ENCODE peak calls at places on chromosomes 3 and 15, in five cellular contexts. One of them, this sample, is unnamed.
A peak's percentile ranks its signal among the peaks of the same experiment; 100 is the strongest.

GRCh38 chr3:124558898-124559649 is 171.2 kb upstream of the UMPS start:
- DNase-seq in omental fat pad: peak; percentile 63
- DNase-seq in fibroblast of pulmonary artery: peak; percentile 97
- DNase-seq in mucosa of descending colon: peak; percentile 75
- DNase-seq in HFFc6: peak; percentile 91
- DNase-seq in this sample: peak; percentile 86

GRCh38 chr3:126129408-126129891 is 45.5 kb upstream of the SLC41A3 start:
- DNase-seq in fibroblast of pulmonary artery: peak; percentile 28
- DNase-seq in HFFc6: peak; percentile 38
- DNase-seq in mucosa of descending colon: peak; percentile 43
- DNase-seq in omental fat pad: peak; percentile 18
- DNase-seq in this sample: no peak

GRCh38 chr3:151863611-151864010 is 9.8 kb upstream of the SUCNR1 start:
- DNase-seq in HFFc6: no peak
- DNase-seq in mucosa of descending colon: no peak
- DNase-seq in omental fat pad: no peak
- DNase-seq in fibroblast of pulmonary artery: peak; percentile 52
- DNase-seq in this sample: no peak

GRCh38 chr3:178300441-178300959 is 235.7 kb upstream of the KCNMB2 start:
- DNase-seq in fibroblast of pulmonary artery: no peak
- DNase-seq in omental fat pad: no peak
- DNase-seq in HFFc6: no peak
- DNase-seq in mucosa of descending colon: no peak
- DNase-seq in this sample: no peak

GRCh38 chr3:184175506-184175905 is 851 bp downstream of the AP2M1 start:
- DNase-seq in fibroblast of pulmonary artery: no peak
- DNase-seq in omental fat pad: no peak
- DNase-seq in HFFc6: no peak
- DNase-seq in mucosa of descending colon: no peak
- DNase-seq in this sample: no peak

GRCh38 chr3:191889781-191890180 is 428.8 kb downstream of the PYDC2 start:
- DNase-seq in HFFc6: peak; percentile 47
- DNase-seq in fibroblast of pulmonary artery: no peak
- DNase-seq in omental fat pad: no peak
- DNase-seq in mucosa of descending colon: no peak
- DNase-seq in this sample: no peak

GRCh38 chr3:115518100-115518852 is 105.0 kb upstream of the GAP43 start:
- DNase-seq in HFFc6: peak; percentile 13
- DNase-seq in fibroblast of pulmonary artery: peak; percentile 82
- DNase-seq in mucosa of descending colon: no peak
- DNase-seq in omental fat pad: peak; percentile 33
- DNase-seq in this sample: peak; percentile 22

GRCh38 chr3:81864273-81864672 is 102.8 kb upstream of the GBE1 start:
- DNase-seq in omental fat pad: no peak
- DNase-seq in HFFc6: no peak
- DNase-seq in mucosa of descending colon: no peak
- DNase-seq in fibroblast of pulmonary artery: peak; percentile 15
- DNase-seq in this sample: no peak

GRCh38 chr3:118077332-118077731 is 957.3 kb downstream of the IGSF11 start:
- DNase-seq in HFFc6: no peak
- DNase-seq in mucosa of descending colon: no peak
- DNase-seq in omental fat pad: no peak
- DNase-seq in fibroblast of pulmonary artery: no peak
- DNase-seq in this sample: no peak

GRCh38 chr3:189954733-189955665 is 165.7 kb downstream of the P3H2 start:
- DNase-seq in mucosa of descending colon: no peak
- DNase-seq in fibroblast of pulmonary artery: peak; percentile 60
- DNase-seq in HFFc6: no peak
- DNase-seq in omental fat pad: no peak
- DNase-seq in this sample: no peak

GRCh38 chr15:71125831-71126453 is 10.7 kb downstream of the THSD4 start:
- DNase-seq in HFFc6: no peak
- DNase-seq in mucosa of descending colon: no peak
- DNase-seq in omental fat pad: no peak
- DNase-seq in fibroblast of pulmonary artery: no peak
- DNase-seq in this sample: no peak

GRCh38 chr3:10917176-10917575 is 75.4 kb upstream of the SLC6A1 start:
- DNase-seq in omental fat pad: no peak
- DNase-seq in fibroblast of pulmonary artery: no peak
- DNase-seq in mucosa of descending colon: no peak
- DNase-seq in HFFc6: no peak
- DNase-seq in this sample: no peak

GRCh38 chr15:52010633-52011595 is 8.1 kb upstream of the MAPK6 start:
- DNase-seq in omental fat pad: no peak
- DNase-seq in fibroblast of pulmonary artery: peak; percentile 83
- DNase-seq in HFFc6: peak; percentile 89
- DNase-seq in mucosa of descending colon: no peak
- DNase-seq in this sample: no peak

GRCh38 chr3:13723676-13724207 is 156.1 kb downstream of the WNT7A start:
- DNase-seq in fibroblast of pulmonary artery: no peak
- DNase-seq in omental fat pad: no peak
- DNase-seq in HFFc6: no peak
- DNase-seq in mucosa of descending colon: no peak
- DNase-seq in this sample: no peak

GRCh38 chr3:142275856-142276255 is 50.5 kb upstream of the GK5 start:
- DNase-seq in fibroblast of pulmonary artery: peak; percentile 97
- DNase-seq in HFFc6: peak; percentile 82
- DNase-seq in mucosa of descending colon: no peak
- DNase-seq in omental fat pad: no peak
- DNase-seq in this sample: peak; percentile 85

GRCh38 chr3:140629351-140630137 is 48.3 kb upstream of the TRIM42 start:
- DNase-seq in omental fat pad: no peak
- DNase-seq in mucosa of descending colon: no peak
- DNase-seq in fibroblast of pulmonary artery: peak; percentile 81
- DNase-seq in HFFc6: peak; percentile 30
- DNase-seq in this sample: peak; percentile 32

GRCh38 chr3:143119974-143120715 is 574 bp downstream of the CHST2 start:
- DNase-seq in HFFc6: no peak
- DNase-seq in omental fat pad: no peak
- DNase-seq in fibroblast of pulmonary artery: no peak
- DNase-seq in mucosa of descending colon: peak; percentile 66
- DNase-seq in this sample: no peak

GRCh38 chr3:77815467-77815866 is 775.6 kb downstream of the ROBO2 start:
- DNase-seq in omental fat pad: no peak
- DNase-seq in mucosa of descending colon: no peak
- DNase-seq in HFFc6: no peak
- DNase-seq in fibroblast of pulmonary artery: no peak
- DNase-seq in this sample: no peak
- TF ChIP-seq CTCF in omental fat pad: no peak
- TF ChIP-seq CTCF in mucosa of descending colon: no peak
- TF ChIP-seq CTCF in HFFc6: peak; percentile 45
- TF ChIP-seq CTCF in fibroblast of pulmonary artery: no peak
- TF ChIP-seq CTCF in this sample: peak; percentile 49

GRCh38 chr3:50375200-50375931 is 16.0 kb upstream of the TMEM115 start:
- DNase-seq in HFFc6: no peak
- DNase-seq in mucosa of descending colon: no peak
- DNase-seq in omental fat pad: no peak
- DNase-seq in fibroblast of pulmonary artery: no peak
- DNase-seq in this sample: no peak
- TF ChIP-seq CTCF in HFFc6: peak; percentile 29
- TF ChIP-seq CTCF in mucosa of descending colon: no peak
- TF ChIP-seq CTCF in omental fat pad: no peak
- TF ChIP-seq CTCF in fibroblast of pulmonary artery: no peak
- TF ChIP-seq CTCF in this sample: no peak

GRCh38 chr3:46950177-46950576 is 26.4 kb downstream of the CCDC12 start:
- DNase-seq in HFFc6: no peak
- DNase-seq in omental fat pad: no peak
- DNase-seq in fibroblast of pulmonary artery: no peak
- DNase-seq in mucosa of descending colon: no peak
- DNase-seq in this sample: no peak
- TF ChIP-seq CTCF in HFFc6: no peak
- TF ChIP-seq CTCF in omental fat pad: no peak
- TF ChIP-seq CTCF in fibroblast of pulmonary artery: no peak
- TF ChIP-seq CTCF in mucosa of descending colon: no peak
- TF ChIP-seq CTCF in this sample: no peak

DNA sequence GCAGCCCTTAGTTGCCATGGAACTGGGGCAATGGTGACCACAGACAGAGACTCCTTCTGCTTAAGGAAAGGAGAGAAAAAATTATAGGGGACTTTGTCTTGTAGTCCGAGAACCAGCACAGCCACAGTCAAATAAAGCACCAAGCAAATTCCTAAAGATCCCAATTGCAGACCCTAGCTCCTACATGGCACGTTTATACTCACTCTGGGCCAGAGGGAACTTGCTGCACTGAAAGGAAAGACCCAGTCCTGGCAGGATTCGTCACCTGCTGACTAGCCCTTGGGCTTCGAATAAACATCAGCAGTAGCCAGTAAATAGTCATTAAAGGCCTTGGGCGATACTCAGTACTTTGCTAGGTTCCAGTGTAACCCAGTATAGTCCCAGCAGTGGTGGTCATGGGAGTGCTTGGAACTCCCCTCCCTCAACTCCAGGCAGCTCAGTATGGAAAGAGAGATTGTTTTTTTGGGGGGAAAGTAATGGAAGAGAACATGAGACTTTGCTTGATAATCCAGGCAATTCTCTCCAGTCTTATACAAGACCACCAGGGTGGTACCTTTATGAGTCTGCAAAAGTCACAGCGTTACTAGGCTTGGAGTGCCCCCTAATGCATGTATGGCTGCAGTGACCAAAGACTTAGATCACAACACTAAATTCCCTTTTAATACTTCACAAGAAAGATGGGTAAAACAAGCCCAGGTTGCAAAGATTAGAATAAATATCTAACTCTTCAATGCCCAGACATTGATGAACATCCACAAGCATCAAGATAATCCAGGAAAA is 66.4 kb upstream of the AGTR1 start:
- DNase-seq in HFFc6: no peak
- DNase-seq in omental fat pad: no peak
- DNase-seq in fibroblast of pulmonary artery: peak; percentile 31
- DNase-seq in mucosa of descending colon: no peak
- DNase-seq in this sample: no peak
- TF ChIP-seq CTCF in HFFc6: peak; percentile 37
- TF ChIP-seq CTCF in omental fat pad: no peak
- TF ChIP-seq CTCF in fibroblast of pulmonary artery: peak; percentile 46
- TF ChIP-seq CTCF in mucosa of descending colon: no peak
- TF ChIP-seq CTCF in this sample: no peak

DNA sequence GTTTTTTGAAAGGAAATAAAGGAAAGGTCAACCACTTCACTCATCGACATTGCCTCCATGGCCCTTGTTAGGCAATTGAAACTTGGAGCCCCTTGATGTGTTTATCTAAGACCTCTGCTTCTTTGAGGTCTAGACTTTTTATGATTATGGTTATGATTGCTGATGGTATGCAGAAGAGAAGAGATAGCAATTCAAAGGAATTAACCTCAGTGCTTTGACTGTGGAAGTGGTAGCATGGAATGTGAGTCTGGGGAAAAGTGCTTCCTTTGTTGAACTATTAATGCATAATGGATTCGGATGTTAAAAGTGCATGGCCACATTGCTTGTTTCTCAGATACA is 46.1 kb downstream of the FNDC3B start:
- DNase-seq in fibroblast of pulmonary artery: no peak
- DNase-seq in HFFc6: no peak
- DNase-seq in mucosa of descending colon: no peak
- DNase-seq in omental fat pad: no peak
- DNase-seq in this sample: no peak
- TF ChIP-seq CTCF in fibroblast of pulmonary artery: no peak
- TF ChIP-seq CTCF in HFFc6: no peak
- TF ChIP-seq CTCF in mucosa of descending colon: no peak
- TF ChIP-seq CTCF in omental fat pad: no peak
- TF ChIP-seq CTCF in this sample: no peak

GRCh38 chr3:22700876-22701275 is 502.3 kb upstream of the UBE2E2 start:
- DNase-seq in omental fat pad: no peak
- DNase-seq in fibroblast of pulmonary artery: no peak
- DNase-seq in HFFc6: no peak
- DNase-seq in mucosa of descending colon: no peak
- DNase-seq in this sample: no peak

DNA sequence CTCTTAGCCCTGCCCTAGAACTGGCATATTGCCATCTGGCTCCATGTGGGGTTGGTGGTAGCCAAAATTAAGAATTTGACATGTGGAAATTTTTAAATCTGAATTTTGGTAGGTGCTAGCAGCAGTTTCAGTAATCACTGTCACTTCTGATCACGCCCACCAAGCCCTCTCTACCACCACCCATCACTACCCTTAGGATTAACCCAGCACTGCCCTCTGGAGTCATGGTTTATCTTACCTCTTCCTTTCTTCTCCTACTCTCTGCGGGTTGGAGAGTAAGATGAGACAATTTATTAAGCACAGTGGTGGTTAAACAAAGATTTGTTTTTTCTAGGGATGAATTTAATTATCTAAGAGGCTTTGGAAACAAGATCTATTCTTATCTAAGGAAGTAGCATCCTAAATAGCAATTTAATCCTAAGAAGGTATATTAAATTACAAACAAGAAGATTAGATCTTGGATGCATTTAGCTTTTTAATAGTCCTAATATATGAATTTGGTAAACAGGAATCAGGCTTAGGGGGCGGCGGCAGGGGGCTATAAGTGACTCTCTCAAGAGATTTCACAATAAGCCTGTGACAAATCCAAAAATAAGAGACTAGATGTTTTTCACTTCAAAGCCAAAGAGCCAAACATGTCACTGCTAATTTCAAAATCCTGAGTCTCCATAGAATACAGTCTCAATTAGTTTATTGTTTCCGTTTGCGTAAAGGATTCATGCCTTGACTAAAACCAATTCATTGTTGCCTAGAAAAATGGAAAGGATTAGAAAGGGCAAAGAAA is 498.4 kb upstream of the UBE2E2 start:
- DNase-seq in mucosa of descending colon: no peak
- DNase-seq in omental fat pad: no peak
- DNase-seq in fibroblast of pulmonary artery: no peak
- DNase-seq in HFFc6: no peak
- DNase-seq in this sample: no peak
- TF ChIP-seq CTCF in mucosa of descending colon: no peak
- TF ChIP-seq CTCF in omental fat pad: no peak
- TF ChIP-seq CTCF in fibroblast of pulmonary artery: no peak
- TF ChIP-seq CTCF in HFFc6: no peak
- TF ChIP-seq CTCF in this sample: no peak

DNA sequence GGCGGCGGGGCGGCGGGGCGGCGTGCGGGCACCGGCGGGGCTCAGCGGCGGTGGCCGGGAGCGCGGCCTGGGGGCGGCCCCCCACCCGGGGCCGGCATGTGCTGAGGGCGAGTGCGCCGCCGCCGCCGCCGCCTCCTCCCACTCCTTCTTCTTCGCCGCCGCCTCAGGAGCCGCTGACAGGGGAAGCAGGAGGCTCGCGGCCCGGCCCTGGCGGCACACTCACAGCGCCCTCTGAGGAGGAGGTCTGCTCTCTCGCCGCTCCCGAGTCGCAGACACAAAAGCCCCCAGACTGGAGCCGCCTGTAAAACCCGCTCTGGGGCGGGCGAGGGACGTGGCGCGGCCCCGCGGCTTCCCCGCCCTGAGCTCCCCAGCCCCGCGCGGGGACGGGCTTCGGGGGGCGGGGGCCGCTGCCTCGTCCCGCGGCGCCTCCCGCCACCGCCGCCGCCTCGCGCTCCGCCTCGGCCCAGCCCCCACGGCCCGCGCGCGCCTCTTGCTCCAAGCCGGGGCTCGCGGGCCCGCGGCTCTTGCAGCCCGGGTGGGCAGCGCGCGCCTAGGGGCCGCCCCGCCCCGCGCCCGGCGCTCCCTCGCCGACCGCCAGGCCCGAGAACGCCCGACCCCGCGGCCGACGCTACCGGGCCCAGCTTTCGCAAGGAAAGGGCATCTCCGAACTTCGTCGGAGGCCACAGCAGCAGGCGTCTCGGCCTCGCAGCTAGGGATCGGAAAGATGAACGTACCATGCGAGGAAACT is at the start of gene PYGO1:
- DNase-seq in omental fat pad: no peak
- DNase-seq in fibroblast of pulmonary artery: peak; percentile 66
- DNase-seq in HFFc6: peak; percentile 30
- DNase-seq in mucosa of descending colon: peak; percentile 53
- DNase-seq in this sample: no peak
- TF ChIP-seq CTCF in omental fat pad: no peak
- TF ChIP-seq CTCF in fibroblast of pulmonary artery: no peak
- TF ChIP-seq CTCF in HFFc6: no peak
- TF ChIP-seq CTCF in mucosa of descending colon: no peak
- TF ChIP-seq CTCF in this sample: no peak

This sample was measured in BJ.